ENCODE peak calls at places on chromosomes 1 and 21, in eight cellular contexts. K is CD4-positive, CD25-positive, alpha-beta regulatory T cell; J is hepatic stellate cell; A is LoVo; N is cardiac muscle cell; E is T-cell; Z is pulmonary artery endothelial cell; V is NCI-H1417 treated with DMSO at 0.1 percent for 48 hours. Q is an unnamed sample.

GRCh38 chr1:40064797-40065492 is 24.4 kb downstream of the CAP1 start:
- DNase-seq in K (no peak), J (no peak), A (no peak), N (peak), E (no peak), Z (no peak), V (no peak), Q (no peak)

GRCh38 chr21:28159396-28159795 is 833.3 kb downstream of the LTN1 start:
- DNase-seq in K (no peak), J (no peak), A (no peak), N (no peak), E (no peak), Z (no peak), V (no peak), Q (no peak)

GRCh38 chr1:31387612-31388011 is 14.7 kb upstream of the FABP3 start:
- DNase-seq in K (no peak), J (no peak), A (no peak), N (no peak), E (no peak), Z (no peak), V (no peak), Q (no peak)

GRCh38 chr1:39639333-39640130 is at the start of gene HEYL:
- DNase-seq in K (peak), J (peak), A (peak), N (peak), E (peak), Z (no peak), V (no peak), Q (no peak)

GRCh38 chr1:25821630-25822091 is 1.9 kb downstream of the MTFR1L start:
- DNase-seq in K (no peak), J (peak), A (no peak), N (no peak), E (no peak), Z (no peak), V (no peak), Q (no peak)

GRCh38 chr1:116923421-116923820 is 13.7 kb downstream of the PTGFRN start:
- DNase-seq in K (no peak), J (no peak), A (no peak), N (no peak), E (no peak), Z (peak), V (no peak), Q (no peak)

GRCh38 chr1:160095382-160096105 is 2.9 kb downstream of the IGSF8 start:
- DNase-seq in K (no peak), J (no peak), A (no peak), N (no peak), E (no peak), Z (no peak), V (no peak), Q (no peak)

GRCh38 chr21:45309069-45309521 is 21.4 kb upstream of the POFUT2 start:
- DNase-seq in K (peak), J (peak), A (no peak), N (peak), E (peak), Z (no peak), V (no peak), Q (peak)

GRCh38 chr1:161905269-161905884 is 118.3 kb downstream of the OLFML2B start:
- DNase-seq in K (peak), J (peak), A (peak), N (peak), E (peak), Z (no peak), V (no peak), Q (no peak)